ENCODE peak calls at places on chromosome 17, in five cellular contexts. S is astrocyte of the cerebellum, F is sigmoid colon, D is lower leg skin, A is body of pancreas. K is an unnamed sample.

GRCh38 chr17:29546085-29546484 is 20.8 kb downstream of the ABHD15 start:
- DNase-seq in D (no peak), F (no peak), S (no peak), A (no peak), K (no peak)

GRCh38 chr17:47704116-47704515 is 10.2 kb downstream of the TBKBP1 start:
- DNase-seq in F (peak), A (no peak), D (no peak), S (no peak), K (peak)

GRCh38 chr17:39001703-39002637 is 34.8 kb upstream of the FBXO47 start:
- DNase-seq in F (peak), D (peak), A (peak), S (no peak), K (peak)

GRCh38 chr17:66518108-66518507 is 215.7 kb downstream of the PRKCA start:
- DNase-seq in S (no peak), D (no peak), F (no peak), A (no peak), K (no peak)

GRCh38 chr17:66578781-66579489 is 256.0 kb upstream of the CACNG5 start:
- DNase-seq in D (no peak), F (no peak), A (no peak), S (no peak), K (no peak)

GRCh38 chr17:44223574-44224046 is 4.1 kb upstream of the UBTF start:
- DNase-seq in F (no peak), A (peak), S (peak), D (no peak), K (no peak)

GRCh38 chr17:41705271-41705991 is 6.7 kb upstream of the GAST start:
- DNase-seq in D (no peak), S (no peak), F (no peak), A (no peak), K (no peak)

GRCh38 chr17:35973333-35974260 is 7.7 kb downstream of the CCL16 start:
- DNase-seq in A (peak), F (no peak), S (no peak), D (no peak), K (no peak)

GRCh38 chr17:9979463-9979995 is 74.5 kb upstream of the RCVRN start:
- DNase-seq in S (no peak), A (no peak), D (no peak), F (peak), K (no peak)

GRCh38 chr17:57489321-57489720 is 233.0 kb downstream of the MSI2 start:
- DNase-seq in S (no peak), D (no peak), F (no peak), A (no peak), K (no peak)

GRCh38 chr17:6241996-6242395 is 171.8 kb downstream of the WSCD1 start:
- DNase-seq in A (no peak), S (no peak), D (no peak), F (no peak), K (no peak)

GRCh38 chr17:46738544-46738943 is 79.9 kb downstream of the WNT3 start:
- DNase-seq in A (no peak), F (no peak), D (no peak), S (no peak), K (no peak)

GRCh38 chr17:18267927-18268711 is 7.7 kb downstream of the MIEF2 start:
- DNase-seq in S (no peak), F (no peak), A (no peak), D (no peak), K (no peak)

GRCh38 chr17:22286337-22287041 is 594.2 kb downstream of the KCNJ18 start:
- DNase-seq in S (no peak), D (no peak), A (no peak), F (peak), K (no peak)

GRCh38 chr17:50062323-50063243 is 6.7 kb downstream of the ITGA3 start:
- DNase-seq in D (peak), S (no peak), F (peak), A (peak), K (peak)

GRCh38 chr17:40564883-40565744 is at the start of gene CCR7:
- DNase-seq in S (no peak), F (no peak), D (no peak), A (no peak), K (no peak)

GRCh38 chr17:17253445-17253844 is 16.5 kb upstream of the FLCN start:
- DNase-seq in D (no peak), A (no peak), F (no peak), S (no peak), K (no peak)

GRCh38 chr17:17246879-17247278 is 9.9 kb upstream of the FLCN start:
- DNase-seq in S (no peak), A (no peak), D (no peak), F (no peak), K (no peak)

GRCh38 chr17:17256316-17256715 is 19.3 kb upstream of the FLCN start:
- DNase-seq in S (no peak), D (no peak), A (no peak), F (no peak), K (no peak)

GRCh38 chr17:17254026-17254425 is 17.1 kb upstream of the FLCN start:
- DNase-seq in D (no peak), A (no peak), S (no peak), F (no peak), K (no peak)

GRCh38 chr17:17252149-17252810 is 15.3 kb upstream of the FLCN start:
- DNase-seq in A (no peak), S (no peak), F (no peak), D (no peak), K (no peak)
- H3K4me3 ChIP-seq in A (no peak), S (no peak), F (no peak), D (no peak), K (no peak)

GRCh38 chr17:61537264-61537771 is 53.7 kb downstream of the NACA2 start:
- DNase-seq in F (no peak), S (no peak), A (no peak), D (no peak), K (no peak)

GRCh38 chr17:61533797-61534196 is 57.2 kb downstream of the NACA2 start:
- DNase-seq in A (no peak), S (no peak), D (no peak), F (no peak), K (no peak)

GRCh38 chr17:61532818-61533217 is 58.2 kb downstream of the NACA2 start:
- DNase-seq in F (no peak), S (no peak), A (no peak), D (no peak), K (no peak)

GRCh38 chr17:61536417-61536955 is 54.5 kb downstream of the NACA2 start:
- DNase-seq in A (no peak), F (no peak), D (no peak), S (no peak), K (no peak)

DNA sequence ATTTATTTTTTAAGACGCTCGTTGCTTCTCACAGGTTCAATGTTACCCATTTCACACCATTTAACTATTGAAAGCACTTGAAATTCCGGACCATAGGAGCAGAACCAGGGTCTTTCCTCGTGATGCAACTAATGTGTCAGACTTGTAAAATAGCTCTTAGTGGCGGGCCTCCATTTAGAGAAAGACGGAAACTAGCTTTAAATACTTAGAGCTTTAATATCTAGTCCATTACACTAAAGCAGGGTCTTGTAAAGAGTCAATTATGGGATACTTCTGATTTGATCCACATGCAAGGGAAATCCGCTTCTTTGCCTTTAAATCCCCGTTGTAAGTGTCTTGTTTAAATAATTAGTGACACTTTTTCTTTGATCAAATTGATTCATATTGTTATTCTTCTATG is 56.6 kb downstream of the NACA2 start:
- DNase-seq in S (no peak), A (no peak), F (no peak), D (no peak), K (no peak)
- TF ChIP-seq CTCF in S (no peak), A (no peak), F (no peak), D (no peak), K (no peak)

DNA sequence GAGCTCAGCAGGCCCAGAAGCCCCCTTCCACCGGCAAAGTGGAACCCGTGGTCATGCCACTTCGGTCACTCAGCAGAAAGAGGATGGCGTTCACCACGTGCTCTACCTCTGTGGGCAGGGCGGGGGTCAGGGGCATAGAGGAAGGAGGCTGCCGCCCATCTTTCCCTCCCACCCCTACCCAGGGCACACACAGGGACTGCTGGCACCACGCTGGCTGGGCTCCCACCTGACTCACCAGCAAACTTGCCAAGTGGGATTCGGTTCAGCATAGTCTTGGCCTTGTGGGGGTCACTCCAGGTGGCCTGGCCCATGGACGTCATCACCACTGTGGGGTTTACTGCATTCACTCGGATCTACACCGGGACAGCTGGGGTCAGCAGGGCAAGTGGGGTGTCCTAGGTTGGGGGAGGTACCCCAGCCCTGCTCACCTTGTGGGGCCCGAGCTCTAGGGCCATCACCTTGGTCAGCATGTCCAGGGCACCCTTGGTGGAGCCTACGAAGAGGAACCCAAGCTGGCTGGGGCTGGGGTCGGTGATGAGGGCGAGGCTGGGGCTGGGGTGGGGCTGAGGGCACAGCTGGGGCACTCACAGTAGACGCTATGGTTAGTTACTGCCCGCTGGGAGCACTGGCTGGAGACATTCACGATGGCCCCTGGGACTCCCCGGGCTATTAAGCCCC is 1.4 kb downstream of the DCXR start:
- DNase-seq in F (no peak), A (no peak), S (no peak), D (no peak), K (no peak)
- H3K4me3 ChIP-seq in F (peak), A (peak), S (peak), D (no peak), K (peak)

GRCh38 chr17:8254881-8255280 is 5.8 kb downstream of the PFAS start:
- DNase-seq in F (no peak), D (no peak), S (no peak), A (no peak), K (no peak)

GRCh38 chr17:8256291-8256690 is 7.2 kb downstream of the PFAS start:
- DNase-seq in A (no peak), D (no peak), S (no peak), F (no peak), K (no peak)

GRCh38 chr17:8256691-8257090 is 7.6 kb downstream of the PFAS start:
- DNase-seq in A (no peak), F (no peak), D (no peak), S (no peak), K (no peak)

GRCh38 chr17:8253801-8254200 is 4.7 kb downstream of the PFAS start:
- DNase-seq in A (peak), F (no peak), D (no peak), S (no peak), K (no peak)

GRCh38 chr17:8255499-8255898 is 6.4 kb downstream of the PFAS start:
- DNase-seq in A (no peak), F (no peak), D (no peak), S (no peak), K (no peak)
- TF ChIP-seq CTCF in A (no peak), F (no peak), D (no peak), S (peak), K (no peak)

GRCh38 chr17:82839617-82840292 is at the start of gene ZNF750:
- DNase-seq in D (no peak), F (peak), A (no peak), S (no peak), K (no peak)
- H3K4me3 ChIP-seq in D (no peak), F (no peak), A (no peak), S (no peak), K (peak)

GRCh38 chr17:2222301-2222700 is 81.3 kb downstream of the SMG6 start:
- DNase-seq in S (no peak), D (no peak), A (no peak), F (no peak), K (no peak)
- TF ChIP-seq CTCF in S (no peak), D (no peak), A (no peak), F (no peak), K (no peak)

DNA sequence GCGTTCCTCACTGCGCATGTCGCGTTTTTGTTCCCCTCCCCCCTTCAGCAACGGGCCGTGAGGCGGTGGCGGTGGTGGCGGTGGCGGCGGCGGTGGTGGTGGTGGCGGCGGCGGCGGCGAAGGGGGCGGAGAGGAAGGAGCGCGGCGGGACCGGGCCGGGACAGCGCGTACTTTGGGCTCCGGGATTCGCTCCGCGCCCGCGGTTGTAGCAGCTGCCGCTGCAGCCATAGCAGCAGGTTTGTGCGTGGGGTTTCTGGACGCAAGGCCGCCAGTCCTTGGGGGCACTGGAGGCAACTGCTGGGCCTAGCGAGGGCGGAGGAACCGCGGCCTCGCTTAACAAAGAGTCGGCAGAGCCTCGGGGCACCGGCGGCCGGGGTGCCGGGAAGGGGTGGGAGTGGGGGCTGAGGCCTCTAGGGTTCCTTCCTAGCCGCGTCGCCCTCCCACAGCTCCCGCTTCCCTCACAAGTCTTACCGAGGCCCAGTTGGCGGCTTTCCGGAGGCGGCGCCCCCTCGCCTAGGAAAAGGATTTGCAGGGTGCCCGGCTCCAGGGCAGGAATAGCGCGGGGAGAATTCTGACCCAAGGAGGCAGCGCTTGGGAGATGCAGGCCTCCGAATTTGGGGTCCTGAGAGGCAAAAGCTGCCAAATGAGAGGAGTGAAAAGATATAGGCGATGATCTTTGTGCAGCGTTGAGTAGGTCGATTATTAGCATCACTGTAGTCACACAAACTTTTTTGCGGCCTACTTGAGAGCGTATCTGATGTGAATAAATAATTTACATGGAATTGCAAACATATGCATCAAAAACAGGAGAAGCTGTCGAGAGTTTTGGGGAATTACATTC is at the start of gene DDX42:
- DNase-seq in D (peak), A (peak), S (peak), F (peak), K (peak)
- H3K4me3 ChIP-seq in D (peak), A (peak), S (peak), F (peak), K (peak)

DNA sequence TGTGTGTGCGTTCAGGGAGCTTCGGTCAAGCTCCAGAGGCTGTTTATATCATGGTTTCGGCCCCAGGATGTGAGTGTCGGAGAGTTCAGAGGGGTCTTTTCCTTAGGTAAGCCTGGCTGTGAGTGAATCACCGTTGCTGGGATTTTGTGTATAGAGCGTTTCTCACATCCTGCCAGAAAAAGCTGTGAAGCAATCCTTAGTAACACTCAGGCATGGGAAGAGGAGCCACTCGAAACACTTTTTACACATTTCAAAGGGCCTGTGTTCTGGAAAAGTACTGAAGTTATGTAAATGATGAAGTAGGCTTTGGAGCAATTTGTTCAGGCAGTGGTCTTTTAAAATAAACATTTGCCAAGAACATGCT is 667 bp downstream of the PGS1 start:
- DNase-seq in S (no peak), D (no peak), A (no peak), F (no peak), K (no peak)
- TF ChIP-seq CTCF in S (no peak), D (no peak), A (no peak), F (no peak), K (no peak)

DNA sequence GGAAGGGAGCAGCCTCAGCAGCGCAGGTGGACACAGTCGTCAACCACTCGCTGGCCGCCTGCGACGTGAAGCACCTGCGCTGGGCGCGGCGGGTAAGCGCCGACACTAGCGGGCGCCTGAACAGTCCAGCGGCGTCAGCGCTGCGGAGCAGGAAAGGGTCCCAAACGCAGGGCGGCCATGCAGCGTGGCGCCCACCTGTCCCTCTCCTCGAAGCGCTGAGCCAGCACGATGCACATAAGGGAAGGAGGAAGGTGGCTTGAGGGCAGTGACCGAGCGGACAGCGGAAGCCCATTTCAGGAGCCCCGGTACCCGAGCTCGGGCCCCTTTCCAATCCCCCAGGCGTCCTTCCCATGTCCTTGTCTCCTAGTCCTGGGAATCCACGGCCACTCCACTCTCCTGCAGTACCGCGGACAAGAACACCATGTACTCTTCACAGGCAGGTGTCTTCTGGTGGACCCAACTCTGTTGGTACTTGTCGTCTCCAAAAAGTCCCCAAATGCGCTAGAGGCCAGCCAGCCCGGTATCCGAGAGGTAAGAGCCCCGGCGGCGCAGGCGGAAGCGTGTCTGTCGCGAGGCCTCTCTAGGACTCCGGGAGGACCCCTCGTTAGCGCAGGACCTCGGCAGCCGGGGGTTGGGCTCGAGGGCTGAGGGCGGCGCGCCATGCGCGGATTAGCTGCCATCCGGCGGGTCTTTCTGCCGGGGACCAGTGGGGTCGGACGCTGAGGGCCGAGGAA is 14.4 kb downstream of the ZNF232 start:
- DNase-seq in F (peak), D (peak), A (peak), S (no peak), K (peak)
- H3K4me3 ChIP-seq in F (peak), D (peak), A (no peak), S (no peak), K (peak)